ENCODE peak calls at places on chromosomes 11 and 22, in six cellular contexts. M is breast epithelium, Z is stomach, A is Panc1, N is GM12878, H is SK-N-SH. J is an unnamed sample.

GRCh38 chr11:1233351-1234053 is 10.6 kb downstream of the MUC5B start:
- DNase-seq in Z (no peak), N (no peak), A (no peak), H (peak), M (no peak), J (no peak)

GRCh38 chr22:20591660-20592310 is 84.4 kb downstream of the MED15 start:
- DNase-seq in Z (peak), M (no peak), N (no peak), A (no peak), H (no peak), J (no peak)

GRCh38 chr11:2781413-2782274 is 81.8 kb upstream of the KCNQ1OT1 start:
- DNase-seq in A (no peak), N (no peak), M (peak), Z (peak), H (no peak), J (no peak)

GRCh38 chr22:43343262-43343988 is at the start of gene SCUBE1:
- DNase-seq in M (no peak), N (no peak), H (peak), A (no peak), Z (peak), J (no peak)

GRCh38 chr22:40603088-40603605 is 33.4 kb downstream of the MRTFA start:
- DNase-seq in H (no peak), M (no peak), A (no peak), Z (no peak), N (no peak), J (peak)

GRCh38 chr11:44927174-44927661 is 23.5 kb downstream of the TP53I11 start:
- DNase-seq in Z (peak), M (peak), H (peak), N (no peak), A (peak), J (no peak)

GRCh38 chr22:16789860-16790493 is 35.2 kb downstream of the XKR3 start:
- DNase-seq in M (no peak), A (no peak), Z (no peak), N (no peak), H (no peak), J (no peak)

GRCh38 chr11:35050596-35050995 is 88.4 kb upstream of the CD44 start:
- DNase-seq in N (no peak), H (no peak), Z (no peak), A (no peak), M (no peak), J (no peak)

GRCh38 chr11:3123761-3124733 is 41.1 kb downstream of the OSBPL5 start:
- DNase-seq in Z (peak), M (peak), A (peak), N (no peak), H (peak), J (no peak)

GRCh38 chr22:17943533-17944204 is 80.7 kb downstream of the MICAL3 start:
- DNase-seq in H (no peak), Z (no peak), M (no peak), A (no peak), N (no peak), J (no peak)

GRCh38 chr11:27416568-27417176 is 53.7 kb upstream of the CCDC34 start:
- DNase-seq in A (no peak), H (no peak), Z (no peak), N (no peak), M (no peak), J (no peak)

GRCh38 chr22:41517172-41518047 is 26.9 kb downstream of the POLR3H start:
- DNase-seq in N (no peak), Z (peak), H (peak), A (no peak), M (peak), J (no peak)

GRCh38 chr11:72243173-72243566 is 806 bp downstream of the PHOX2A start:
- DNase-seq in A (no peak), N (no peak), H (no peak), M (peak), Z (no peak), J (no peak)

GRCh38 chr22:21044931-21045584 is 688 bp upstream of the LRRC74B start:
- DNase-seq in H (peak), M (no peak), A (no peak), Z (no peak), N (no peak), J (no peak)

GRCh38 chr11:41237386-41237785 is 222.1 kb downstream of the LRRC4C start:
- DNase-seq in N (no peak), Z (no peak), A (no peak), H (no peak), M (no peak), J (no peak)

GRCh38 chr11:29628584-29628983 is 388.2 kb downstream of the KCNA4 start:
- DNase-seq in Z (no peak), H (no peak), N (no peak), A (no peak), M (no peak), J (no peak)

GRCh38 chr22:49331878-49332277 is 495.8 kb downstream of the BRD1 start:
- DNase-seq in Z (peak), H (no peak), M (peak), N (no peak), A (no peak), J (no peak)

GRCh38 chr11:83818349-83818748 is 532.2 kb upstream of the CCDC90B start:
- DNase-seq in M (no peak), Z (no peak), N (no peak), H (no peak), A (no peak), J (no peak)

GRCh38 chr11:118169300-118170140 is 6.9 kb downstream of the SCN2B start:
- DNase-seq in H (no peak), N (no peak), M (no peak), Z (no peak), A (no peak), J (no peak)

GRCh38 chr11:76605338-76606074 is 65.0 kb downstream of the LRRC32 start:
- DNase-seq in H (no peak), A (no peak), M (peak), Z (no peak), N (no peak), J (no peak)

GRCh38 chr22:19708323-19709011 is 5.8 kb upstream of the SEPTIN5 start:
- DNase-seq in A (no peak), M (no peak), H (peak), N (no peak), Z (no peak), J (no peak)

GRCh38 chr11:119041821-119042514 is 11.3 kb upstream of the SLC37A4 start:
- DNase-seq in M (no peak), H (no peak), N (no peak), Z (no peak), A (no peak), J (no peak)

GRCh38 chr22:28771195-28771791 is 1.2 kb upstream of the CCDC117 start:
- DNase-seq in N (no peak), H (no peak), A (no peak), Z (peak), M (no peak), J (no peak)

GRCh38 chr11:111782109-111782784 is 16.1 kb upstream of the PPP2R1B start:
- DNase-seq in M (no peak), A (no peak), H (no peak), Z (no peak), N (no peak), J (no peak)
- TF ChIP-seq POLR2AphosphoS5 in M (no peak), A (no peak), H (no peak), Z (no peak), N (no peak), J (no peak)

DNA sequence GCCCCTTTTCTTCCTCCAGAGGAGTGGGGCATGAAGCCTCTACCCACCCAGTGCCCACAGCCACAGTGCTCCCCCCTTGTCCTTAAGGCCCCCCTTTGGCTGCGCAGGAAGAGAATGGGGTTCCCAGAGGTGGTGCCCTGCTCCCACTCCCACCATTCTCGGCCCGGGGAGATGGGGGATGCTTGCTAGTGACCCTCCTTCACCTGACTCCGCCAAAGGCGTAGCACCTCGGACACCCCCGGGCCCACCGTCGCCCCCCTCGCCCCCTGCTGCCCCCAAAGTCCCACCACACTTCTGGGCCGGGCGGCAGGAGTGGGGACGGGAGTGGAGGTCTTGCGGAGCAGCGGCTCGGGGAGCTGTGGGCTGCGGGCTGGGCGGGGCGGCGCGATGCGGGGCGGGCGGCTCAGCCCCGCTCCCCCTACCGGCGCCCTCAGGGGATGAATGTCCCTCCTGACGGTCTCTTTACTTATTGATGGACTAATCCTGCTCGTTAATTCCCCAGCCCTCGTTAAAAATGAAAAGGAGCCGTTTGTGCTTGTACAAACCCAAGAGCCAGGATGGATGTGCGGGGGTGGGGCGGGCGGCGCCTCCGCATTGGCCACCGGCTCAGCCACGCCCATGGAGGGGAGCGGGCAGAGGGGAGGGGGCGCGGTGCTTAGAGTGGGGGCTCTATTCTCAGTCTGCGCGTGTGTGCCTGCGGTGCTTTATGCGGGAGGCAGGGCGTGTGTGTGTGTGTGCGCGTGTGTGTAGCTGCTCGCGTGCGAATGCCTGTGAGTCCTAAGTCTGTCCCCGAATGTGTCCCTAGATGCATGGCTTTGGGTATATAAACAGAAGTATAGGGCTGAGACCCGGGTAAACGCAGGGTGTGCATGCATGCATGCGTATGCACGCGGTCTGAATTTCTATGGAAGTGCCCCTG is 25.6 kb downstream of the SYT7 start:
- DNase-seq in M (no peak), Z (no peak), H (peak), N (no peak), A (no peak), J (no peak)
- TF ChIP-seq POLR2AphosphoS5 in M (no peak), Z (no peak), H (no peak), N (no peak), A (no peak), J (no peak)

GRCh38 chr11:12560362-12560761 is 113.9 kb upstream of the TEAD1 start:
- DNase-seq in N (no peak), H (no peak), A (no peak), Z (no peak), M (no peak), J (no peak)

GRCh38 chr11:12560861-12561260 is 113.4 kb upstream of the TEAD1 start:
- DNase-seq in A (no peak), Z (no peak), M (no peak), H (no peak), N (no peak), J (no peak)

GRCh38 chr11:12565406-12565805 is 108.8 kb upstream of the TEAD1 start:
- DNase-seq in Z (no peak), A (no peak), N (no peak), M (no peak), H (no peak), J (no peak)

GRCh38 chr11:12559011-12559410 is 115.2 kb upstream of the TEAD1 start:
- DNase-seq in A (no peak), N (no peak), Z (no peak), M (no peak), H (no peak), J (no peak)

GRCh38 chr11:12564012-12564411 is 110.2 kb upstream of the TEAD1 start:
- DNase-seq in H (no peak), M (no peak), N (no peak), A (no peak), Z (no peak), J (no peak)
- TF ChIP-seq POLR2AphosphoS5 in H (no peak), M (no peak), N (no peak), A (no peak), Z (no peak), J (no peak)

GRCh38 chr11:61580292-61580888 is 486 bp downstream of the SYT7 start:
- DNase-seq in H (no peak), N (no peak), Z (no peak), A (no peak), M (no peak), J (no peak)

GRCh38 chr11:61578819-61579218 is 2.1 kb downstream of the SYT7 start:
- DNase-seq in M (no peak), A (no peak), H (no peak), N (no peak), Z (no peak), J (no peak)

GRCh38 chr11:61579398-61580291 is 1.2 kb downstream of the SYT7 start:
- DNase-seq in H (no peak), Z (no peak), N (no peak), A (no peak), M (no peak), J (no peak)

GRCh38 chr11:61581931-61582330 is 1.1 kb upstream of the SYT7 start:
- DNase-seq in A (no peak), H (no peak), Z (no peak), N (no peak), M (no peak), J (no peak)

DNA sequence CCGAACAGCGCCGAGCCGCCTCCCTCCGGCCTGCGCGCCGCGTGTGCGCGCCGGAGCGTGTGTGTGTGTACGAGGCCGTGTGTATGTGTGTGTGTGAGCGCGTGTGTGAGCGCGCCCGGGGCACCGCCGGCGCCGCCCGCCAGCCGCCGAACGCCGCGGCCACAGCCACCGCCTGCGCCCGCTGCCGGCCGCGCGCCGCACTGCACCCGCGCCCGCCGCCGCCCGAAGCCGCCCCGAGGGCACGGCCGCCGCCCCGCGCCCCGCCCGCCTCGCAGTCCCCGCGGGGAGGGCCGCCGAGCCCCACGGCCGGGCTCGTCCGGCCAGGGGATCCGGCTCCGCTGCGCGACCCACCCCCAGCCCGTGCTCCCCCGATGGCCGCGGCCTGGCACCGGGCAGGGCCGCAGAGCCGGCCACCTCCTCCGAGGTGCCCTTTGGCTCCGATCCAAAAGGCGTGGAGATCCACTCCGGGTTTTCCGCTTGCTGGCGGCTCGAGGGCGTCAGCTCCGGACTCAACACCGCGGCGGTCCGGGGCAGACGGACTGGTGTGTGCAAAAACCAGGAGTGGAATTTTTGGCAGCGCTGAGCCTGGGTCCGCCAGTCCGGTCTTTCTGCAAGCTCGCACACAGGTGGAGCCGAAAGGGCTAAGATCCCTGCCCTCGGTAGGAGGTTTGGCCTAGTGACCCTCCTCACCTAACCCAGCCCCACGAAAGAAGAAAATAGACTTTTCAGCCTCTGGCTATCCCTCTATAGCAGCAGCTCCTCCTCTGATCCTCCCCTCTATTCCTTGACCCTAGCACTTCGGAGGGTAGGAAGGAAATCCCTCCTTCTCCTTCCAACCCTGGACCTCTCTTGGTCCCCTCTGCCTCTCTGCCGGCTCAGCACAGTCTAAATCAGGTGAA is at the start of gene SYT7:
- DNase-seq in Z (peak), H (peak), N (peak), M (peak), A (peak), J (peak)
- TF ChIP-seq POLR2AphosphoS5 in Z (peak), H (no peak), N (no peak), M (peak), A (no peak), J (no peak)

GRCh38 chr22:24302591-24302990 is 32.0 kb downstream of the SPECC1L start:
- DNase-seq in Z (no peak), H (no peak), A (no peak), M (no peak), N (no peak), J (no peak)

GRCh38 chr22:24304067-24304675 is 33.5 kb downstream of the SPECC1L start:
- DNase-seq in M (no peak), Z (no peak), A (no peak), N (no peak), H (no peak), J (no peak)

GRCh38 chr22:24310969-24311368 is 40.3 kb downstream of the SPECC1L start:
- DNase-seq in M (no peak), A (no peak), N (no peak), H (no peak), Z (no peak), J (no peak)

GRCh38 chr22:24303007-24303406 is 32.4 kb downstream of the SPECC1L start:
- DNase-seq in Z (no peak), M (no peak), A (no peak), H (no peak), N (no peak), J (no peak)

GRCh38 chr22:24305260-24305692 is 34.6 kb downstream of the SPECC1L start:
- DNase-seq in N (no peak), Z (no peak), M (no peak), H (no peak), A (no peak), J (no peak)
- TF ChIP-seq POLR2AphosphoS5 in N (no peak), Z (no peak), M (no peak), H (no peak), A (no peak), J (no peak)

DNA sequence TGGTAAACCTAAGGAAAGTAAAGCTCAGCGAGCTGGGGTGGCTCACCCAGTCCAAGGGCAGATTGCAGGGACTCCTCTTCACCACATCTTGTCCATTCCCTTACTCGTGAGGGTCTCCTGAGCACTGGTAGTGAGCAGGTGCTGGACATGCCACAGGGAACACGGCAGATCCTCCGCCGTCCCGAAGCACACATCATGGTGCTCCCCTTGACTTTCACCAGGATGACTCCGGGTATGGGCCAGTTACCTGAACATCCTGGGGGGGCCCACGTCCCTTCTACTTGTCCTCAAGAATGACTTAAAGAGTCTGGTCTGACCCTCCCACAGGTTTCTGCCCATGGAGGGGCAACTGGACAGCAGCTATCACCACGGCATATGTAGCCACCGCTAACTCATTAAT is 8.0 kb upstream of the SF1 start:
- DNase-seq in N (no peak), A (no peak), Z (no peak), M (peak), H (no peak), J (no peak)
- TF ChIP-seq POLR2AphosphoS5 in N (no peak), A (no peak), Z (no peak), M (no peak), H (no peak), J (no peak)

GRCh38 chr11:66652651-66653050 is 14.1 kb downstream of the RBM4 start:
- DNase-seq in H (no peak), N (no peak), M (no peak), Z (no peak), A (no peak), J (no peak)
- TF ChIP-seq POLR2AphosphoS5 in H (no peak), N (peak), M (no peak), Z (no peak), A (no peak), J (no peak)

J was measured in SK-N-MC.